ENCODE peak calls at places on chromosomes 5 and 9, in nine cellular contexts. I is psoas muscle; E is GM12878; M is pancreas; O is PC-3; T is cardiac muscle cell; R is CD4-positive, alpha-beta T cell; K is PC-9; B is mammary epithelial cell. C is an unnamed sample.
A peak's percentile ranks its signal among the peaks of the same experiment; 100 is the strongest.

GRCh38 chr5:10573487-10574145 is 9.7 kb downstream of the ANKRD33B start:
- DNase-seq in I (no peak), E (no peak), M (no peak), O (no peak), T (no peak), R (no peak), K (no peak), B (no peak), C (no peak)

GRCh38 chr9:130561056-130561455 is 18.3 kb upstream of the FUBP3 start:
- DNase-seq in I (no peak), E (no peak), M (no peak), O (no peak), T (no peak), R (no peak), K (no peak), B (peak; percentile 86), C (no peak)

GRCh38 chr5:93592866-93593265 is 9.8 kb downstream of the NR2F1 start:
- DNase-seq in I (no peak), E (no peak), M (no peak), O (no peak), T (no peak), R (no peak), K (no peak), B (no peak), C (no peak)

GRCh38 chr5:107516452-107517184 is 154.1 kb downstream of the EFNA5 start:
- DNase-seq in I (no peak), E (no peak), M (no peak), O (no peak), T (peak; percentile 40), R (no peak), K (no peak), B (no peak), C (no peak)

GRCh38 chr5:6568383-6568782 is 64.5 kb downstream of the NSUN2 start:
- DNase-seq in I (no peak), E (no peak), M (no peak), O (no peak), T (no peak), R (no peak), K (no peak), B (no peak), C (no peak)

GRCh38 chr9:5899292-5899691 is 8.6 kb downstream of the MLANA start:
- DNase-seq in I (no peak), E (no peak), M (no peak), O (peak; percentile 10), T (peak; percentile 13), R (no peak), K (no peak), B (no peak), C (no peak)

GRCh38 chr5:63111891-63112290 is 533.3 kb downstream of the LRRC70 start:
- DNase-seq in I (no peak), E (no peak), M (no peak), O (no peak), T (no peak), R (no peak), K (no peak), B (no peak), C (no peak)

GRCh38 chr5:14492341-14492964 is 89.1 kb upstream of the OTULINL start:
- DNase-seq in I (no peak), E (no peak), M (no peak), O (no peak), T (no peak), R (no peak), K (no peak), B (no peak), C (no peak)

GRCh38 chr5:146137967-146138403 is 32.6 kb upstream of the PLAC8L1 start:
- DNase-seq in I (no peak), E (no peak), M (no peak), O (peak; percentile 48), T (peak; percentile 47), R (no peak), K (peak; percentile 88), B (peak; percentile 9), C (peak; percentile 39)

GRCh38 chr5:168193518-168194240 is 97.8 kb upstream of the WWC1 start:
- DNase-seq in I (no peak), E (no peak), M (no peak), O (no peak), T (no peak), R (no peak), K (no peak), B (no peak), C (no peak)

GRCh38 chr5:116229131-116229530 is 144.3 kb downstream of the COMMD10 start:
- DNase-seq in I (no peak), E (no peak), M (no peak), O (no peak), T (no peak), R (no peak), K (no peak), B (no peak), C (no peak)

GRCh38 chr9:134297082-134297415 is 29.2 kb upstream of the RXRA start:
- DNase-seq in I (no peak), E (no peak), M (peak; percentile 18), O (no peak), T (no peak), R (no peak), K (no peak), B (no peak), C (no peak)

GRCh38 chr5:50921366-50922133 is 255.1 kb downstream of the PARP8 start:
- DNase-seq in I (no peak), E (no peak), M (no peak), O (no peak), T (no peak), R (no peak), K (no peak), B (no peak), C (no peak)

GRCh38 chr5:34655354-34655991 is 655 bp upstream of the RAI14 start:
- DNase-seq in I (no peak), E (no peak), M (peak; percentile 53), O (peak; percentile 48), T (peak; percentile 80), R (no peak), K (peak; percentile 74), B (peak; percentile 77), C (peak; percentile 57)

GRCh38 chr5:149679876-149680809 is 50.0 kb upstream of the PPARGC1B start:
- DNase-seq in I (no peak), E (no peak), M (no peak), O (no peak), T (no peak), R (no peak), K (no peak), B (no peak), C (no peak)

GRCh38 chr9:94002316-94003140 is 47.4 kb upstream of the BARX1 start:
- DNase-seq in I (no peak), E (no peak), M (no peak), O (peak; percentile 66), T (peak; percentile 78), R (no peak), K (no peak), B (peak; percentile 35), C (peak; percentile 11)

GRCh38 chr5:122346897-122347581 is 35.0 kb downstream of the SNCAIP start:
- DNase-seq in I (no peak), E (no peak), M (no peak), O (no peak), T (no peak), R (no peak), K (no peak), B (no peak), C (no peak)

GRCh38 chr5:177535125-177535524 is 18.4 kb upstream of the DDX41 start:
- DNase-seq in I (no peak), E (no peak), M (no peak), O (no peak), T (no peak), R (no peak), K (no peak), B (no peak), C (no peak)

GRCh38 chr5:37833990-37834389 is 5.9 kb downstream of the GDNF start:
- DNase-seq in I (no peak), E (no peak), M (no peak), O (no peak), T (no peak), R (no peak), K (no peak), B (no peak), C (no peak)

GRCh38 chr5:137470111-137470920 is 28.8 kb downstream of the SPOCK1 start:
- DNase-seq in I (peak; percentile 71), E (no peak), M (no peak), O (peak; percentile 94), T (peak; percentile 87), R (no peak), K (peak; percentile 37), B (peak; percentile 97), C (peak; percentile 73)

GRCh38 chr5:172868924-172869565 is 35.0 kb downstream of the ERGIC1 start:
- DNase-seq in I (peak; percentile 90), E (no peak), M (peak; percentile 74), O (peak; percentile 88), T (peak; percentile 90), R (no peak), K (peak; percentile 88), B (peak; percentile 76), C (no peak)

GRCh38 chr5:159773062-159773924 is 143.0 kb upstream of the ADRA1B start:
- DNase-seq in I (peak; percentile 86), E (no peak), M (peak; percentile 58), O (peak; percentile 86), T (peak; percentile 91), R (peak; percentile 28), K (peak; percentile 71), B (peak; percentile 90), C (peak; percentile 46)

GRCh38 chr9:136661641-136662325 is 933 bp upstream of the EGFL7 start:
- DNase-seq in I (no peak), E (no peak), M (no peak), O (no peak), T (no peak), R (no peak), K (no peak), B (no peak), C (no peak)

GRCh38 chr5:61771062-61771461 is 439.0 kb downstream of the ZSWIM6 start:
- DNase-seq in I (no peak), E (no peak), M (no peak), O (no peak), T (no peak), R (no peak), K (no peak), B (no peak), C (no peak)
- H3K9me3 ChIP-seq in I (no peaks in the 10 kb centered on the region), E (no peaks in the 10 kb centered on the region), M (no peaks in the 10 kb centered on the region), O (no peaks in the 10 kb centered on the region), T (no peaks in the 10 kb centered on the region), R (no peaks in the 10 kb centered on the region), K (no peaks in the 10 kb centered on the region), B (no peaks in the 10 kb centered on the region), C (no peaks in the 10 kb centered on the region)

GRCh38 chr9:90895786-90896185 is 94.2 kb downstream of the SYK start:
- DNase-seq in I (no peak), E (no peak), M (no peak), O (no peak), T (no peak), R (no peak), K (no peak), B (no peak), C (no peak)
- H3K9me3 ChIP-seq in I (no peaks in the 10 kb centered on the region), E (no peaks in the 10 kb centered on the region), M (no peaks in the 10 kb centered on the region), O (no peaks in the 10 kb centered on the region), T (no peaks in the 10 kb centered on the region), R (no peaks in the 10 kb centered on the region), K (no peaks in the 10 kb centered on the region), B (no peaks in the 10 kb centered on the region), C (no peaks in the 10 kb centered on the region)

GRCh38 chr5:178984145-178985072 is 10.7 kb downstream of the GRM6 start:
- DNase-seq in I (no peak), E (no peak), M (no peak), O (no peak), T (no peak), R (no peak), K (no peak), B (no peak), C (no peak)
- H3K9me3 ChIP-seq in I (peaks cover 5% of the 10 kb centered on the region), E (no peaks in the 10 kb centered on the region), M (no peaks in the 10 kb centered on the region), O (peaks cover 15% of the 10 kb centered on the region), T (no peaks in the 10 kb centered on the region), R (peaks cover 4% of the 10 kb centered on the region), K (no peaks in the 10 kb centered on the region), B (peaks cover 51% of the 10 kb centered on the region), C (peaks cover 89% of the 10 kb centered on the region)

GRCh38 chr5:141223112-141223783 is at the start of gene PCDHB14:
- DNase-seq in I (no peak), E (no peak), M (no peak), O (peak; percentile 43), T (peak; percentile 27), R (no peak), K (no peak), B (peak; percentile 65), C (no peak)
- H3K9me3 ChIP-seq in I (peaks cover 32% of the 10 kb centered on the region), E (no peaks in the 10 kb centered on the region), M (peaks cover 7% of the 10 kb centered on the region), O (peaks cover 7% of the 10 kb centered on the region), T (no peaks in the 10 kb centered on the region), R (peaks cover 37% of the 10 kb centered on the region), K (no peaks in the 10 kb centered on the region), B (peaks cover 6% of the 10 kb centered on the region), C (peaks cover 21% of the 10 kb centered on the region)

C was measured in AG04450.